ENCODE peak calls at places on chromosomes 13 and 19, in four cellular contexts. L is A549, G is HepG2, U is K562. R is an unnamed sample.

GRCh38 chr13:64935441-64935840 is 2294.7 kb downstream of the PCDH9 start:
- DNase-seq in L (no peak), G (no peak), U (no peak), R (no peak)

GRCh38 chr19:5113633-5114586 is 145.0 kb downstream of the KDM4B start:
- DNase-seq in L (no peak), G (no peak), U (no peak), R (no peak)

GRCh38 chr13:50829896-50830295 is 13.6 kb downstream of the DLEU7 start:
- DNase-seq in L (no peak), G (no peak), U (no peak), R (no peak)

GRCh38 chr13:113117956-113118327 is 4.7 kb upstream of the F10 start:
- DNase-seq in L (no peak), G (no peak), U (no peak), R (no peak)

GRCh38 chr19:19628499-19629134 is 597 bp upstream of the LPAR2 start:
- DNase-seq in L (peak; percentile 25), G (no peak), U (no peak), R (peak; percentile 73)

GRCh38 chr19:49546825-49547565 is 19.2 kb downstream of the RCN3 start:
- DNase-seq in L (peak; percentile 94), G (peak; percentile 85), U (peak; percentile 76), R (peak; percentile 47)

GRCh38 chr19:36115453-36116343 is at the start of gene TBCB:
- DNase-seq in L (peak; percentile 56), G (peak; percentile 25), U (peak; percentile 94), R (no peak)

GRCh38 chr13:40389081-40389641 is 277.3 kb downstream of the FOXO1 start:
- DNase-seq in L (no peak), G (no peak), U (no peak), R (no peak)

GRCh38 chr13:71360041-71360440 is 507.0 kb downstream of the DACH1 start:
- DNase-seq in L (no peak), G (no peak), U (no peak), R (no peak)

GRCh38 chr19:19410553-19411550 is 5.4 kb downstream of the GATAD2A start:
- DNase-seq in L (no peak), G (no peak), U (no peak), R (no peak)

GRCh38 chr19:18542936-18543813 is at the start of gene FKBP8:
- DNase-seq in L (peak; percentile 83), G (peak; percentile 67), U (peak; percentile 96), R (peak; percentile 66)

GRCh38 chr13:74593688-74594087 is 459.5 kb upstream of the KLF12 start:
- DNase-seq in L (no peak), G (no peak), U (no peak), R (no peak)

GRCh38 chr19:2942928-2943640 is 1.7 kb downstream of the ZNF77 start:
- DNase-seq in L (no peak), G (peak; percentile 52), U (no peak), R (no peak)

GRCh38 chr13:70333752-70334151 is 225.5 kb upstream of the KLHL1 start:
- DNase-seq in L (no peak), G (no peak), U (no peak), R (no peak)

GRCh38 chr19:801030-801860 is 4.0 kb downstream of the PTBP1 start:
- DNase-seq in L (no peak), G (no peak), U (peak; percentile 17), R (no peak)

GRCh38 chr19:31499281-31499680 is 150.0 kb upstream of the TSHZ3 start:
- DNase-seq in L (no peak), G (no peak), U (no peak), R (no peak)

GRCh38 chr19:1270168-1270853 is 1.2 kb downstream of the CIRBP start:
- DNase-seq in L (no peak), G (no peak), U (no peak), R (no peak)

GRCh38 chr19:35716735-35716984 is 1.1 kb upstream of the KMT2B start:
- DNase-seq in L (no peak), G (no peak), U (no peak), R (no peak)

GRCh38 chr19:16001481-16002312 is 52.9 kb downstream of the OR10H4 start:
- DNase-seq in L (no peak), G (peak; percentile 33), U (no peak), R (no peak)

GRCh38 chr13:94800423-94800822 is 88.1 kb upstream of the SOX21 start:
- DNase-seq in L (no peak), G (no peak), U (no peak), R (no peak)
- TF ChIP-seq HDAC2 in L (no peak), G (no peak), U (no peak), R (no peak)

GRCh38 chr19:10116866-10117616 is 2.7 kb downstream of the EIF3G start:
- DNase-seq in L (no peak), G (no peak), U (no peak), R (no peak)

GRCh38 chr19:10114651-10115391 is 3.3 kb downstream of the P2RY11 start:
- DNase-seq in L (peak; percentile 23), G (no peak), U (peak; percentile 33), R (no peak)

GRCh38 chr19:10115392-10116084 is 4.0 kb downstream of the P2RY11 start:
- DNase-seq in L (no peak), G (no peak), U (peak; percentile 14), R (no peak)

GRCh38 chr19:10113964-10114650 is 2.6 kb downstream of the P2RY11 start:
- DNase-seq in L (no peak), G (no peak), U (peak; percentile 18), R (no peak)

GRCh38 chr19:10116085-10116865 is 3.4 kb downstream of the EIF3G start:
- DNase-seq in L (no peak), G (no peak), U (no peak), R (no peak)
- TF ChIP-seq PHF8 in L (no peak), G (no peak), U (no peak), R (no peak)

GRCh38 chr13:42891591-42891990 is 100.5 kb downstream of the EPSTI1 start:
- DNase-seq in L (no peak), G (no peak), U (no peak), R (no peak)
- TF ChIP-seq HDAC2 in L (no peak), G (no peak), U (no peak), R (no peak)

DNA sequence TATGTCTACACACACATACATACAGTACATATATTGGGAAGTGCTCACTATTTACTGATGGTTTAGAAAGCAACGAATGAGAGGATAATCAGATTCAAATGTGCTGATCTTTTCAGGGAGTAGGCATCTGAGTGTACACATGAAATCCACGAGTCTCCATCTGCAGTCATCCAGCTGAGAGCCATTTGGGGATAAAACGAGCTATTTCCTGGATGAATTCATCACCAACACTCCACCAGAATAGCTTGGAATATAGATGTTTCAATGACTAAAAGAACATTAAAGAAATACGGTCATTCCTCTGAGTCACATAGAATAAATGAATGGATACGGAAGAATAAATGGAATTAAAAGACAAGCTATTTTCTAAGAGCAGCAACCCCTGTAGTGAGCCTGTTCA is 721.6 kb upstream of the ARGLU1 start:
- DNase-seq in L (no peak), G (no peak), U (no peak), R (no peak)
- TF ChIP-seq PHF8 in L (no peak), G (no peak), U (no peak), R (no peak)

DNA sequence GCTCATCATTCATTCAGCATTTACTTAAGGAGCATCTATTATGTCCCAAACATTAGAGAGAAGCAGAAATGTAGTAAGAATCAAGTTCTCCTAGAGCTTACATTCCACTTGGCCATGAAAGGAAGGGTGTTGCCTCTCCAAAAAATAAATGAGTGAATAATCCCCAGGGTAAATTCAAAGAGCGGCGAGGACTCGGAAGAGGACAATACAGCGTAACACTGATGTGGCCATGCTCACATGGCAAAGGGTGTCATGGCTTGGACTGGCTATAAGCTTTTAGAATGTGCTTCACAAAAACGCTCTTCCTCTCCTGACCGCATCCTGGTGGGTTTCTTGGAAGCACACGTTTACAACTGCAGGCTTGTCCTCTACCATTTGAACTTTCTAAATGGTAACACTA is 290.2 kb downstream of the IRS2 start:
- DNase-seq in L (no peak), G (no peak), U (no peak), R (no peak)
- TF ChIP-seq HDAC2 in L (no peak), G (no peak), U (no peak), R (no peak)

GRCh38 chr13:41515491-41516139 is 58.3 kb downstream of the RGCC start:
- DNase-seq in L (no peak), G (no peak), U (no peak), R (no peak)
- TF ChIP-seq PHF8 in L (no peak), G (no peak), U (no peak), R (no peak)

GRCh38 chr19:38538793-38539528 is 78.8 kb downstream of the MAP4K1 start:
- DNase-seq in L (no peak), G (no peak), U (no peak), R (no peak)
- TF ChIP-seq HDAC2 in L (no peak), G (no peak), U (no peak), R (no peak)